ENCODE peak calls at places on chromosomes 5 and 9, in eight cellular contexts. F is RWPE1, Z is GM10248, X is upper lobe of left lung, E is left lung, O is tibial nerve, Q is esophagus squamous epithelium, A is type B pancreatic cell. G is an unnamed sample.

GRCh38 chr9:114276908-114277821 is 45.7 kb upstream of the ORM1 start:
- DNase-seq in F (peak; percentile 99), Z (no peak), X (no peak), E (peak; percentile 46), O (peak; percentile 8), Q (no peak), A (peak; percentile 43), G (no peak)

GRCh38 chr5:157463081-157463480 is 3.1 kb downstream of the NIPAL4 start:
- DNase-seq in F (no peak), Z (no peak), X (no peak), E (no peak), O (no peak), Q (no peak), A (no peak), G (no peak)

GRCh38 chr9:15293727-15294405 is 13.2 kb downstream of the TTC39B start:
- DNase-seq in F (no peak), Z (no peak), X (no peak), E (no peak), O (no peak), Q (no peak), A (no peak), G (no peak)

GRCh38 chr9:79000218-79001002 is 571.4 kb upstream of the TLE4 start:
- DNase-seq in F (no peak), Z (no peak), X (no peak), E (no peak), O (no peak), Q (no peak), A (no peak), G (no peak)

GRCh38 chr9:398085-398484 is 183.4 kb downstream of the DOCK8 start:
- DNase-seq in F (no peak), Z (no peak), X (no peak), E (no peak), O (no peak), Q (no peak), A (no peak), G (no peak)

GRCh38 chr9:120974921-120975320 is 48.3 kb upstream of the TRAF1 start:
- DNase-seq in F (no peak), Z (no peak), X (no peak), E (no peak), O (no peak), Q (no peak), A (no peak), G (no peak)

GRCh38 chr9:19642256-19642655 is 146.6 kb downstream of the SLC24A2 start:
- DNase-seq in F (no peak), Z (no peak), X (no peak), E (no peak), O (no peak), Q (no peak), A (no peak), G (no peak)

GRCh38 chr9:37412431-37413151 is 9.9 kb upstream of the GRHPR start:
- DNase-seq in F (peak; percentile 73), Z (no peak), X (no peak), E (no peak), O (no peak), Q (no peak), A (no peak), G (no peak)

GRCh38 chr5:169923988-169924387 is 56.3 kb downstream of the INSYN2B start:
- DNase-seq in F (no peak), Z (peak; percentile 20), X (no peak), E (no peak), O (no peak), Q (no peak), A (no peak), G (no peak)

GRCh38 chr9:89954229-89954628 is 349.4 kb downstream of the GADD45G start:
- DNase-seq in F (no peak), Z (no peak), X (no peak), E (no peak), O (no peak), Q (no peak), A (no peak), G (no peak)

GRCh38 chr5:138464018-138464387 is 1.3 kb upstream of the EGR1 start:
- DNase-seq in F (peak; percentile 98), Z (peak; percentile 95), X (peak; percentile 95), E (peak; percentile 96), O (peak; percentile 90), Q (peak; percentile 59), A (peak; percentile 97), G (peak; percentile 92)

GRCh38 chr5:138463335-138464017 is 1.8 kb upstream of the EGR1 start:
- DNase-seq in F (no peak), Z (no peak), X (peak; percentile 40), E (no peak), O (no peak), Q (no peak), A (no peak), G (no peak)

GRCh38 chr5:138466058-138466899 is 1.0 kb downstream of the EGR1 start:
- DNase-seq in F (no peak), Z (no peak), X (peak; percentile 48), E (no peak), O (no peak), Q (no peak), A (no peak), G (no peak)

GRCh38 chr5:138465288-138466057 is at the start of gene EGR1:
- DNase-seq in F (peak; percentile 97), Z (peak; percentile 91), X (peak; percentile 95), E (peak; percentile 95), O (peak; percentile 92), Q (peak; percentile 88), A (peak; percentile 91), G (peak; percentile 93)

GRCh38 chr5:138464388-138465287 is 641 bp upstream of the EGR1 start:
- DNase-seq in F (peak; percentile 99), Z (peak; percentile 94), X (peak; percentile 95), E (peak; percentile 97), O (peak; percentile 94), Q (peak; percentile 91), A (peak; percentile 97), G (peak; percentile 98)
- TF ChIP-seq CTCF in F (peak; percentile 86), Z (peak; percentile 29), X (peak; percentile 61), E (no peak), O (no peak), Q (no peak), A (peak; percentile 64), G (peak; percentile 80)

GRCh38 chr9:131214457-131214856 is 61.9 kb downstream of the FAM78A start:
- DNase-seq in F (no peak), Z (no peak), X (no peak), E (no peak), O (no peak), Q (no peak), A (no peak), G (no peak)

GRCh38 chr9:131217321-131218031 is 58.8 kb downstream of the FAM78A start:
- DNase-seq in F (no peak), Z (no peak), X (no peak), E (no peak), O (no peak), Q (no peak), A (no peak), G (no peak)

GRCh38 chr9:131218370-131218769 is 57.9 kb downstream of the FAM78A start:
- DNase-seq in F (no peak), Z (no peak), X (no peak), E (no peak), O (no peak), Q (no peak), A (no peak), G (no peak)

GRCh38 chr9:131214931-131215330 is 61.4 kb downstream of the FAM78A start:
- DNase-seq in F (no peak), Z (no peak), X (no peak), E (no peak), O (no peak), Q (no peak), A (no peak), G (no peak)

DNA sequence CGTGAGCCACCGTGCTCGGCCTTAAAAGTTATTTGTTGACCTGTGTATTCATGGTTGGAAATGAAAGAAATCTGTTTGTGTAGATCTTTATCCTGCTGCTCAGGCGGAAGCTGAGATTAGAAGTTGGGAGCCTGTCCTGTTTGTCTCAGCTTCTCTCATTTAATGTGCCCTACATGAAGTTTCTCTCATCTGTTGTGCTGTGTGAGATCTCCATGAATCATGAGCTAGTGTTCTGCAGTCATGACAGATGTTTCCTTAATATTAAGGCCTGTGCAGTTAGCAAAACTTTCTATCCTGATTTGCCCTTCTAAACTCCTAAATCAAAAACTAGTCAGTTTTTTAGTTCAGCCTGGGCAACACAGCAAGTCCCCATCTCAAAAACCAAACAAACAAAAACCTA is 59.5 kb downstream of the FAM78A start:
- DNase-seq in F (no peak), Z (no peak), X (no peak), E (no peak), O (no peak), Q (no peak), A (no peak), G (no peak)
- TF ChIP-seq CTCF in F (no peak), Z (no peak), X (no peak), E (no peak), O (no peak), Q (no peak), A (no peak), G (no peak)

GRCh38 chr5:33375900-33376299 is 64.9 kb upstream of the TARS1 start:
- DNase-seq in F (no peak), Z (no peak), X (no peak), E (no peak), O (no peak), Q (no peak), A (no peak), G (no peak)

GRCh38 chr5:33381243-33381642 is 59.5 kb upstream of the TARS1 start:
- DNase-seq in F (peak; percentile 29), Z (no peak), X (no peak), E (no peak), O (no peak), Q (no peak), A (no peak), G (no peak)

GRCh38 chr5:33379757-33380156 is 61.0 kb upstream of the TARS1 start:
- DNase-seq in F (no peak), Z (no peak), X (no peak), E (no peak), O (no peak), Q (no peak), A (no peak), G (no peak)
- TF ChIP-seq CTCF in F (peak; percentile 30), Z (peak; percentile 26), X (peak; percentile 29), E (peak; percentile 31), O (peak; percentile 13), Q (peak; percentile 41), A (peak; percentile 69), G (peak; percentile 61)

DNA sequence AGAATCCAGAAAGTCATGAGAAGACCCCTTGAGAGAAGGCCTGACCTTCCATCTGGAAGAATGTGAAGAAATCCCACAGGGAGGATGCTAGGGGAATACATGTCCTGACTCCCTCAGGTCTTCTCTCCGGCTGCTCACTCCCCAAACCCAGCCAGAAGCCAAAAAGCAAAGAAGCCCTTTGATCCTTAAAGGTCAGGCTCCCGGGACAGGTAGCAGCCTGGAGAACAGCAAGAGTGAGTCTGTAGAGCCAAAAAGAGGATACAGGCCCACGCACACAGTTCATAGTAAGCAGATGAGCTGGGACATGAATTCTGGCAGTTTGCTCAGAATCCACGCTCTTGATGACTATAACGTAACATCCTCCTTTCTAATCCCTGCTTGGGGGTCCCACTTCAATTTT is 72.1 kb upstream of the SLC44A1 start:
- DNase-seq in F (no peak), Z (no peak), X (no peak), E (no peak), O (no peak), Q (no peak), A (no peak), G (no peak)
- TF ChIP-seq CTCF in F (no peak), Z (no peak), X (no peak), E (no peak), O (no peak), Q (no peak), A (no peak), G (no peak)